ENCODE peak calls at places on chromosome 20, in nine cellular contexts. R, L, X, W, G, V, H, B and A are unnamed samples.

GRCh38 chr20:61014486-61014885 is 237.6 kb upstream of the CDH4 start:
- DNase-seq in L (no peak), W (peak), G (no peak), X (no peak), H (no peak), V (no peak), B (no peak), R (no peak), A (no peak)

GRCh38 chr20:41365785-41366545 is 653 bp downstream of the EMILIN3 start:
- DNase-seq in X (no peak), R (no peak), L (no peak), V (no peak), B (no peak), W (no peak), H (no peak), G (no peak), A (no peak)

GRCh38 chr20:61185841-61186601 is 66.0 kb upstream of the CDH4 start:
- DNase-seq in H (peak), L (no peak), X (no peak), W (no peak), G (no peak), R (peak), V (peak), B (peak), A (peak)

GRCh38 chr20:63497946-63498935 is 642 bp downstream of the EEF1A2 start:
- DNase-seq in R (peak), B (peak), W (no peak), G (no peak), V (peak), X (no peak), H (peak), L (no peak), A (peak)

GRCh38 chr20:54431545-54431944 is 43.8 kb upstream of the DOK5 start:
- DNase-seq in R (peak), X (peak), L (no peak), G (no peak), H (no peak), W (no peak), V (no peak), B (no peak), A (no peak)

GRCh38 chr20:48962976-48963730 is 41.6 kb downstream of the ARFGEF2 start:
- DNase-seq in V (no peak), L (no peak), B (no peak), W (no peak), G (no peak), R (peak), X (peak), H (no peak), A (no peak)

GRCh38 chr20:52484438-52484837 is 292.9 kb upstream of the ZFP64 start:
- DNase-seq in L (no peak), G (no peak), V (peak), H (peak), W (no peak), X (no peak), B (peak), R (no peak), A (peak)

GRCh38 chr20:61044499-61044898 is 207.6 kb upstream of the CDH4 start:
- DNase-seq in X (no peak), B (peak), V (no peak), G (no peak), W (peak), L (no peak), R (no peak), H (no peak), A (no peak)